ENCODE peak calls at places on chromosome 5, in six cellular contexts. G is DMS79; E is stimulated activated CD4-positive, alpha-beta T cell treated with anti-CD3 and anti-CD28 coated beads, TNF-alpha, amount 100 ng/mL, for 4 hours; Y is NCI-H1105 treated with DMSO at 0.1 percent for 48 hours; Z is AG09309; I is foreskin keratinocyte. R is an unnamed sample.

GRCh38 chr5:111734013-111734412 is 23.0 kb downstream of the NREP start:
- DNase-seq in G (no peak), E (no peak), Y (no peak), Z (no peak), I (peak), R (no peak)

GRCh38 chr5:74241751-74242140 is 398.8 kb downstream of the ENC1 start:
- DNase-seq in G (no peak), E (no peak), Y (no peak), Z (no peak), I (peak), R (no peak)

GRCh38 chr5:110288766-110289165 is 437.7 kb downstream of the TMEM232 start:
- DNase-seq in G (no peak), E (no peak), Y (no peak), Z (peak), I (peak), R (no peak)

GRCh38 chr5:53874409-53874808 is 314.0 kb downstream of the NDUFS4 start:
- DNase-seq in G (no peak), E (no peak), Y (no peak), Z (no peak), I (no peak), R (no peak)

GRCh38 chr5:142717582-142718215 is 31.8 kb upstream of the FGF1 start:
- DNase-seq in G (no peak), E (no peak), Y (peak), Z (no peak), I (peak), R (no peak)

GRCh38 chr5:126492939-126493338 is 69.7 kb downstream of the GRAMD2B start:
- DNase-seq in G (no peak), E (no peak), Y (no peak), Z (no peak), I (no peak), R (no peak)

GRCh38 chr5:149060325-149060724 is 2.5 kb downstream of the SH3TC2 start:
- DNase-seq in G (no peak), E (no peak), Y (peak), Z (no peak), I (no peak), R (no peak)

GRCh38 chr5:26813235-26813634 is 225.2 kb downstream of the CDH9 start:
- DNase-seq in G (no peak), E (no peak), Y (no peak), Z (no peak), I (no peak), R (no peak)

GRCh38 chr5:132497488-132497997 is 7.0 kb upstream of the IRF1 start:
- DNase-seq in G (no peak), E (no peak), Y (no peak), Z (peak), I (no peak), R (no peak)

GRCh38 chr5:74685979-74686631 is 1.1 kb downstream of the HEXB start:
- DNase-seq in G (no peak), E (no peak), Y (no peak), Z (no peak), I (no peak), R (no peak)

GRCh38 chr5:116455061-116455460 is 119.6 kb downstream of the SEMA6A start:
- DNase-seq in G (no peak), E (no peak), Y (no peak), Z (no peak), I (no peak), R (no peak)

GRCh38 chr5:3833566-3833965 is 237.9 kb downstream of the IRX1 start:
- DNase-seq in G (no peak), E (no peak), Y (no peak), Z (no peak), I (no peak), R (no peak)

GRCh38 chr5:72920690-72921089 is 35.2 kb upstream of the FCHO2 start:
- DNase-seq in G (no peak), E (no peak), Y (peak), Z (no peak), I (no peak), R (no peak)

GRCh38 chr5:1197876-1198666 is 3.3 kb upstream of the SLC6A19 start:
- DNase-seq in G (no peak), E (no peak), Y (no peak), Z (no peak), I (no peak), R (no peak)

GRCh38 chr5:35634326-35634725 is 16.7 kb downstream of the SPEF2 start:
- DNase-seq in G (no peak), E (no peak), Y (no peak), Z (no peak), I (no peak), R (no peak)

GRCh38 chr5:38538161-38538560 is 18.3 kb downstream of the LIFR start:
- DNase-seq in G (no peak), E (no peak), Y (peak), Z (no peak), I (no peak), R (no peak)

GRCh38 chr5:131430794-131431193 is 166.9 kb downstream of the CDC42SE2 start:
- DNase-seq in G (no peak), E (no peak), Y (no peak), Z (no peak), I (no peak), R (no peak)

GRCh38 chr5:137800700-137801411 is 46.7 kb upstream of the HNRNPA0 start:
- DNase-seq in G (no peak), E (no peak), Y (no peak), Z (no peak), I (no peak), R (no peak)

GRCh38 chr5:36982146-36982545 is 105.6 kb downstream of the NIPBL start:
- DNase-seq in G (no peak), E (no peak), Y (no peak), Z (no peak), I (peak), R (no peak)

GRCh38 chr5:154176191-154176590 is 14.3 kb upstream of the GALNT10 start:
- DNase-seq in G (no peak), E (no peak), Y (no peak), Z (no peak), I (no peak), R (no peak)

GRCh38 chr5:108263338-108263737 is 118.6 kb downstream of the FBXL17 start:
- DNase-seq in G (no peak), E (no peak), Y (no peak), Z (no peak), I (no peak), R (no peak)

GRCh38 chr5:147822686-147823491 is 8.6 kb downstream of the SPINK1 start:
- DNase-seq in G (peak), E (peak), Y (peak), Z (peak), I (peak), R (no peak)

GRCh38 chr5:137954131-137954879 is 65.0 kb downstream of the PKD2L2 start:
- DNase-seq in G (no peak), E (no peak), Y (no peak), Z (peak), I (peak), R (no peak)

GRCh38 chr5:164663223-164663989 is 1158.0 kb downstream of the MAT2B start:
- DNase-seq in G (no peak), E (no peak), Y (no peak), Z (no peak), I (peak), R (no peak)

GRCh38 chr5:150162142-150162513 is 4.5 kb upstream of the CDX1 start:
- DNase-seq in G (no peak), E (no peak), Y (no peak), Z (no peak), I (no peak), R (no peak)

R was measured in activated CD8-positive, alpha-beta memory T cell treated with anti-CD3 and anti-CD28 coated beads for 4 hours.